ENCODE peak calls at places on chromosome 7, in ten cellular contexts. B is epithelial cell of esophagus; V is T-helper 9 cell; D is neural crest cell; Q is dermis microvascular lymphatic vessel endothelial cell; P is cardiac septum; L is GM23248; Z is LoVo; K is H7; G is activated naive CD4-positive, alpha-beta T cell treated with anti-CD3 and anti-CD28 coated beads, Interleukin-2, amount 50 U/mL, for 16 hours. T is an unnamed sample.
A peak's percentile ranks its signal among the peaks of the same experiment; 100 is the strongest.

GRCh38 chr7:55187701-55188491 is 169.1 kb downstream of the EGFR start:
- DNase-seq in B (no peak), G (no peak), D (no peak), V (no peak), P (no peak), K (no peak), Q (peak; percentile 48), Z (no peak), L (no peak), T (no peak)

GRCh38 chr7:129169171-129169643 is 19.2 kb upstream of the SMO start:
- DNase-seq in K (peak; percentile 95), L (peak; percentile 61), V (no peak), B (peak; percentile 39), D (peak; percentile 40), Q (peak; percentile 24), P (no peak), G (peak; percentile 58), Z (no peak), T (peak; percentile 30)

GRCh38 chr7:16430133-16430532 is 8.8 kb upstream of the CRPPA start:
- DNase-seq in P (no peak), Z (no peak), G (no peak), V (no peak), D (no peak), Q (no peak), B (peak; percentile 65), K (no peak), L (peak; percentile 46), T (no peak)

GRCh38 chr7:129569811-129570215 is 41.7 kb upstream of the NRF1 start:
- DNase-seq in Z (peak; percentile 95), Q (no peak), V (no peak), D (no peak), P (no peak), B (peak; percentile 93), G (no peak), L (peak; percentile 96), K (no peak), T (no peak)

GRCh38 chr7:26305048-26305868 is 13.6 kb downstream of the SNX10 start:
- DNase-seq in K (no peak), L (no peak), D (no peak), V (no peak), Q (no peak), G (no peak), B (no peak), P (no peak), Z (no peak), T (no peak)

GRCh38 chr7:7399707-7400106 is 136.0 kb downstream of the COL28A1 start:
- DNase-seq in Z (no peak), P (no peak), K (no peak), G (no peak), V (no peak), L (no peak), B (no peak), Q (no peak), D (no peak), T (no peak)

GRCh38 chr7:155805826-155806095 is 6.5 kb downstream of the SHH start:
- DNase-seq in Z (no peak), Q (no peak), P (no peak), V (no peak), B (no peak), D (no peak), G (no peak), K (no peak), L (no peak), T (no peak)

GRCh38 chr7:133139350-133139749 is 57.5 kb upstream of the CHCHD3 start:
- DNase-seq in Q (peak; percentile 46), L (peak; percentile 43), P (no peak), Z (no peak), G (no peak), K (peak; percentile 50), B (peak; percentile 54), D (peak; percentile 12), V (no peak), T (no peak)

GRCh38 chr7:117012284-117013174 is 59.2 kb downstream of the ST7 start:
- DNase-seq in L (peak; percentile 68), K (peak; percentile 27), D (no peak), V (no peak), P (no peak), G (no peak), Q (peak; percentile 52), B (peak; percentile 59), Z (peak; percentile 68), T (no peak)

GRCh38 chr7:37235813-37236212 is 212.9 kb downstream of the ELMO1 start:
- DNase-seq in Z (no peak), D (no peak), Q (no peak), P (no peak), G (no peak), K (no peak), V (no peak), L (no peak), B (no peak), T (no peak)

GRCh38 chr7:156151082-156151481 is 338.8 kb upstream of the SHH start:
- DNase-seq in K (no peak), G (no peak), B (no peak), D (no peak), V (no peak), L (no peak), P (no peak), Q (no peak), Z (no peak), T (no peak)

GRCh38 chr7:23662124-23662982 is 17.6 kb upstream of the FAM221A start:
- DNase-seq in Q (no peak), D (no peak), K (peak; percentile 30), B (no peak), V (no peak), P (no peak), Z (no peak), L (no peak), G (no peak), T (no peak)

GRCh38 chr7:80466638-80467037 is 45.2 kb downstream of the GNAT3 start:
- DNase-seq in B (peak; percentile 34), Z (no peak), D (no peak), G (no peak), L (no peak), K (no peak), Q (no peak), P (no peak), V (no peak), T (no peak)

GRCh38 chr7:134962270-134962669 is 24.0 kb upstream of the AGBL3 start:
- DNase-seq in V (no peak), Z (no peak), K (no peak), D (no peak), G (no peak), Q (no peak), L (no peak), B (no peak), P (no peak), T (no peak)

GRCh38 chr7:27277628-27278027 is 35.0 kb downstream of the EVX1 start:
- DNase-seq in Z (peak; percentile 90), D (no peak), K (no peak), P (no peak), B (peak; percentile 73), G (no peak), Q (no peak), L (peak; percentile 58), V (no peak), T (no peak)

GRCh38 chr7:106140406-106141173 is 28.5 kb upstream of the SYPL1 start:
- DNase-seq in G (no peak), D (no peak), B (no peak), L (no peak), Q (no peak), V (no peak), P (no peak), Z (no peak), K (no peak), T (no peak)

GRCh38 chr7:44566680-44567079 is 7.0 kb downstream of the DDX56 start:
- DNase-seq in Q (no peak), B (no peak), D (no peak), L (no peak), V (no peak), K (peak; percentile 8), Z (no peak), G (no peak), P (no peak), T (no peak)

GRCh38 chr7:158109364-158110033 is 478.1 kb downstream of the PTPRN2 start:
- DNase-seq in Z (no peak), D (no peak), L (peak; percentile 37), K (no peak), G (no peak), V (no peak), P (no peak), Q (no peak), B (no peak), T (no peak)

GRCh38 chr7:66739953-66740301 is 606 bp upstream of the RABGEF1 start:
- DNase-seq in V (no peak), L (peak; percentile 32), K (peak; percentile 21), G (no peak), D (no peak), Q (peak; percentile 24), Z (peak; percentile 20), P (no peak), B (no peak), T (no peak)

GRCh38 chr7:75958802-75959543 is 35.4 kb downstream of the TMEM120A start:
- DNase-seq in D (no peak), Q (no peak), K (peak; percentile 11), G (no peak), Z (peak; percentile 77), P (no peak), B (no peak), V (no peak), L (no peak), T (no peak)

GRCh38 chr7:19377611-19378339 is 232.6 kb upstream of the FERD3L start:
- DNase-seq in B (peak; percentile 42), K (no peak), V (no peak), L (peak; percentile 40), G (no peak), D (no peak), Z (no peak), Q (no peak), P (no peak), T (no peak)

GRCh38 chr7:3747452-3747851 is 446.4 kb downstream of the SDK1 start:
- DNase-seq in Z (no peak), Q (peak; percentile 54), L (no peak), K (no peak), V (no peak), P (no peak), G (no peak), B (no peak), D (no peak), T (no peak)

GRCh38 chr7:148567524-148567923 is 23.0 kb upstream of the C7orf33 start:
- DNase-seq in B (no peak), Z (no peak), D (no peak), K (no peak), G (no peak), Q (no peak), P (no peak), L (no peak), V (no peak), T (no peak)

GRCh38 chr7:156544199-156544598 is 96.4 kb upstream of the RNF32 start:
- DNase-seq in P (no peak), Q (no peak), G (no peak), L (no peak), B (no peak), D (no peak), Z (no peak), V (no peak), K (no peak), T (no peak)